ENCODE peak calls at places on chromosome 10, in five cellular contexts. C is G401; U is HL-60; Q is stimulated activated CD8-positive, alpha-beta memory T cell treated with anti-CD3 and anti-CD28 coated beads, Interleukin-15, amount 100 ng/mL, for 24 hours; J is NCI-H1436. L is an unnamed sample.

GRCh38 chr10:33965795-33966581 is 631.5 kb upstream of the NRP1 start:
- DNase-seq in C (no peak), U (peak; percentile 19), J (no peak), Q (no peak), L (no peak)

GRCh38 chr10:76981251-76981650 is 656.4 kb downstream of the KCNMA1 start:
- DNase-seq in J (no peak), C (peak; percentile 67), Q (no peak), U (no peak), L (no peak)

GRCh38 chr10:118488710-118489497 is 106.5 kb downstream of the PRLHR start:
- DNase-seq in C (no peak), Q (no peak), U (no peak), J (no peak), L (no peak)

GRCh38 chr10:57113545-57113944 is 752.5 kb upstream of the ZWINT start:
- DNase-seq in U (no peak), J (no peak), C (no peak), Q (no peak), L (no peak)

GRCh38 chr10:30433779-30434272 is at the start of gene MAP3K8:
- DNase-seq in U (peak; percentile 93), J (peak; percentile 30), C (peak; percentile 56), Q (peak; percentile 62), L (peak; percentile 91)

GRCh38 chr10:18582803-18583202 is 68.6 kb downstream of the NSUN6 start:
- DNase-seq in C (no peak), U (peak; percentile 1), J (no peak), Q (no peak), L (no peak)

GRCh38 chr10:132612571-132613504 is 75.3 kb downstream of the INPP5A start:
- DNase-seq in U (no peak), Q (no peak), C (no peak), J (no peak), L (peak; percentile 60)

GRCh38 chr10:110535958-110536891 is 31.3 kb upstream of the SMC3 start:
- DNase-seq in Q (no peak), U (peak; percentile 62), C (peak; percentile 25), J (no peak), L (no peak)

GRCh38 chr10:72025832-72026231 is 61.6 kb downstream of the CHST3 start:
- DNase-seq in J (no peak), C (no peak), U (no peak), Q (no peak), L (no peak)

GRCh38 chr10:84008878-84009277 is 130.4 kb upstream of the GHITM start:
- DNase-seq in Q (peak; percentile 15), J (no peak), U (peak; percentile 54), C (no peak), L (peak; percentile 56)

GRCh38 chr10:90306187-90306586 is 551.7 kb downstream of the HTR7 start:
- DNase-seq in C (no peak), U (no peak), Q (no peak), J (no peak), L (no peak)

GRCh38 chr10:24469993-24470392 is 253.7 kb downstream of the ARHGAP21 start:
- DNase-seq in U (no peak), J (no peak), Q (no peak), C (no peak), L (no peak)

GRCh38 chr10:82826132-82826531 is 951.1 kb downstream of the NRG3 start:
- DNase-seq in U (no peak), Q (no peak), J (no peak), C (no peak), L (no peak)

GRCh38 chr10:30384791-30385201 is 35.7 kb upstream of the MTPAP start:
- DNase-seq in C (peak; percentile 2), Q (no peak), U (peak; percentile 23), J (peak; percentile 34), L (peak; percentile 64)

GRCh38 chr10:85524001-85524400 is 842.6 kb downstream of the GRID1 start:
- DNase-seq in Q (no peak), U (no peak), C (no peak), J (no peak), L (no peak)

GRCh38 chr10:77467422-77467963 is 170.1 kb downstream of the KCNMA1 start:
- DNase-seq in Q (no peak), J (no peak), C (no peak), U (no peak), L (no peak)

GRCh38 chr10:30986027-30986672 is 45.5 kb downstream of the ZNF438 start:
- DNase-seq in U (no peak), J (no peak), Q (no peak), C (no peak), L (no peak)

GRCh38 chr10:123512881-123513822 is 153.0 kb upstream of the GPR26 start:
- DNase-seq in Q (no peak), C (no peak), U (no peak), J (peak; percentile 69), L (no peak)

GRCh38 chr10:7826971-7827370 is 8.7 kb downstream of the TAF3 start:
- DNase-seq in C (no peak), J (no peak), Q (no peak), U (no peak), L (peak; percentile 31)

GRCh38 chr10:28139138-28139537 is 140.3 kb upstream of the ODAD2 start:
- DNase-seq in U (no peak), C (no peak), J (no peak), Q (no peak), L (no peak)

GRCh38 chr10:121426307-121426706 is 171.9 kb downstream of the FGFR2 start:
- DNase-seq in Q (no peak), U (no peak), J (no peak), C (no peak), L (no peak)

GRCh38 chr10:58577394-58577793 is 64.7 kb downstream of the BICC1 start:
- DNase-seq in Q (no peak), J (no peak), C (no peak), U (peak; percentile 59), L (no peak)

GRCh38 chr10:110786172-110786571 is 85.6 kb upstream of the PDCD4 start:
- DNase-seq in J (peak; percentile 44), Q (no peak), C (no peak), U (no peak), L (no peak)

GRCh38 chr10:85193796-85194195 is 865.4 kb downstream of the CCSER2 start:
- DNase-seq in Q (no peak), U (no peak), C (no peak), J (no peak), L (no peak)

GRCh38 chr10:27658788-27659187 is 86.8 kb downstream of the MKX start:
- DNase-seq in J (no peak), C (no peak), Q (no peak), U (no peak), L (no peak)

GRCh38 chr10:123901621-123902020 is 10.0 kb upstream of the CPXM2 start:
- DNase-seq in U (no peak), C (no peak), J (no peak), Q (no peak), L (no peak)

GRCh38 chr10:11672836-11673235 is 61.4 kb upstream of the USP6NL start:
- DNase-seq in J (no peak), Q (no peak), U (no peak), C (no peak), L (no peak)

GRCh38 chr10:62050941-62051433 is 149.5 kb downstream of the ARID5B start:
- DNase-seq in J (no peak), Q (no peak), U (no peak), C (no peak), L (peak; percentile 38)

GRCh38 chr10:132070724-132071123 is 5.0 kb downstream of the JAKMIP3 start:
- DNase-seq in U (no peak), Q (no peak), C (no peak), J (no peak), L (no peak)

GRCh38 chr10:130439796-130440195 is 303.6 kb downstream of the GLRX3 start:
- DNase-seq in C (no peak), J (no peak), U (no peak), Q (no peak), L (no peak)